ENCODE peak calls at places on chromosomes 1 and 21, in ten cellular contexts. One of them, this sample, is unnamed.

GRCh38 chr1:234638832-234639799 is 29.1 kb upstream of the IRF2BP2 start:
- DNase-seq in MM.1S: no peak
- DNase-seq in activated CD4-positive, alpha-beta T cell treated with anti-CD3 and anti-CD28 coated beads for 24 hours: no peak
- DNase-seq in GM12892: no peak
- DNase-seq in HepG2: peak
- DNase-seq in Caki2: peak
- DNase-seq in GM06990: no peak
- DNase-seq in left lung: no peak
- DNase-seq in left colon: peak
- DNase-seq in A549: peak
- DNase-seq in this sample: no peak

GRCh38 chr1:247077768-247078314 is 770 bp downstream of the ZNF670 start:
- DNase-seq in GM12892: no peak
- DNase-seq in left lung: no peak
- DNase-seq in HepG2: peak
- DNase-seq in MM.1S: no peak
- DNase-seq in activated CD4-positive, alpha-beta T cell treated with anti-CD3 and anti-CD28 coated beads for 24 hours: no peak
- DNase-seq in Caki2: peak
- DNase-seq in A549: no peak
- DNase-seq in GM06990: no peak
- DNase-seq in left colon: no peak
- DNase-seq in this sample: peak

GRCh38 chr1:154714638-154715037 is 106.7 kb upstream of the ADAR start:
- DNase-seq in A549: peak
- DNase-seq in activated CD4-positive, alpha-beta T cell treated with anti-CD3 and anti-CD28 coated beads for 24 hours: no peak
- DNase-seq in HepG2: peak
- DNase-seq in GM12892: no peak
- DNase-seq in GM06990: no peak
- DNase-seq in Caki2: peak
- DNase-seq in left colon: no peak
- DNase-seq in left lung: peak
- DNase-seq in MM.1S: no peak
- DNase-seq in this sample: no peak

GRCh38 chr1:20290624-20291597 is at the start of gene VWA5B1:
- DNase-seq in GM06990: no peak
- DNase-seq in GM12892: no peak
- DNase-seq in HepG2: no peak
- DNase-seq in left lung: no peak
- DNase-seq in activated CD4-positive, alpha-beta T cell treated with anti-CD3 and anti-CD28 coated beads for 24 hours: no peak
- DNase-seq in A549: no peak
- DNase-seq in left colon: no peak
- DNase-seq in MM.1S: no peak
- DNase-seq in Caki2: no peak
- DNase-seq in this sample: no peak

GRCh38 chr1:19689856-19690255 is 25.2 kb downstream of the HTR6 start:
- DNase-seq in HepG2: no peak
- DNase-seq in A549: no peak
- DNase-seq in Caki2: no peak
- DNase-seq in GM06990: no peak
- DNase-seq in GM12892: no peak
- DNase-seq in MM.1S: no peak
- DNase-seq in left lung: no peak
- DNase-seq in activated CD4-positive, alpha-beta T cell treated with anti-CD3 and anti-CD28 coated beads for 24 hours: no peak
- DNase-seq in left colon: no peak
- DNase-seq in this sample: no peak

GRCh38 chr1:240414237-240414636 is 197.7 kb downstream of the GREM2 start:
- DNase-seq in A549: no peak
- DNase-seq in left colon: no peak
- DNase-seq in activated CD4-positive, alpha-beta T cell treated with anti-CD3 and anti-CD28 coated beads for 24 hours: no peak
- DNase-seq in MM.1S: no peak
- DNase-seq in GM12892: no peak
- DNase-seq in HepG2: no peak
- DNase-seq in left lung: no peak
- DNase-seq in GM06990: no peak
- DNase-seq in Caki2: no peak
- DNase-seq in this sample: no peak

GRCh38 chr1:60978421-60979357 is 103.7 kb upstream of the NFIA start:
- DNase-seq in Caki2: peak
- DNase-seq in A549: peak
- DNase-seq in GM12892: peak
- DNase-seq in left colon: no peak
- DNase-seq in left lung: no peak
- DNase-seq in GM06990: peak
- DNase-seq in HepG2: peak
- DNase-seq in MM.1S: peak
- DNase-seq in activated CD4-positive, alpha-beta T cell treated with anti-CD3 and anti-CD28 coated beads for 24 hours: no peak
- DNase-seq in this sample: peak

GRCh38 chr1:201530741-201531521 is 8.0 kb upstream of the NAV1 start:
- DNase-seq in A549: peak
- DNase-seq in left lung: peak
- DNase-seq in activated CD4-positive, alpha-beta T cell treated with anti-CD3 and anti-CD28 coated beads for 24 hours: no peak
- DNase-seq in Caki2: peak
- DNase-seq in GM12892: peak
- DNase-seq in GM06990: peak
- DNase-seq in HepG2: peak
- DNase-seq in left colon: peak
- DNase-seq in MM.1S: peak
- DNase-seq in this sample: no peak

GRCh38 chr21:16082038-16082816 is 352.4 kb downstream of the USP25 start:
- DNase-seq in MM.1S: peak
- DNase-seq in GM06990: no peak
- DNase-seq in HepG2: no peak
- DNase-seq in A549: peak
- DNase-seq in GM12892: no peak
- DNase-seq in Caki2: peak
- DNase-seq in left lung: no peak
- DNase-seq in left colon: no peak
- DNase-seq in activated CD4-positive, alpha-beta T cell treated with anti-CD3 and anti-CD28 coated beads for 24 hours: no peak
- DNase-seq in this sample: no peak

GRCh38 chr1:187212377-187212776 is 383.6 kb downstream of the PLA2G4A start:
- DNase-seq in left lung: no peak
- DNase-seq in MM.1S: peak
- DNase-seq in Caki2: no peak
- DNase-seq in GM12892: no peak
- DNase-seq in GM06990: no peak
- DNase-seq in left colon: no peak
- DNase-seq in activated CD4-positive, alpha-beta T cell treated with anti-CD3 and anti-CD28 coated beads for 24 hours: no peak
- DNase-seq in A549: no peak
- DNase-seq in HepG2: no peak
- DNase-seq in this sample: no peak

GRCh38 chr1:10663668-10664035 is 132.8 kb downstream of the CASZ1 start:
- DNase-seq in left lung: peak
- DNase-seq in GM06990: no peak
- DNase-seq in HepG2: no peak
- DNase-seq in A549: no peak
- DNase-seq in MM.1S: no peak
- DNase-seq in GM12892: no peak
- DNase-seq in left colon: peak
- DNase-seq in activated CD4-positive, alpha-beta T cell treated with anti-CD3 and anti-CD28 coated beads for 24 hours: no peak
- DNase-seq in Caki2: no peak
- DNase-seq in this sample: no peak

GRCh38 chr1:100752806-100753205 is 33.3 kb downstream of the VCAM1 start:
- DNase-seq in left lung: no peak
- DNase-seq in HepG2: no peak
- DNase-seq in left colon: no peak
- DNase-seq in Caki2: no peak
- DNase-seq in GM12892: no peak
- DNase-seq in A549: no peak
- DNase-seq in GM06990: no peak
- DNase-seq in MM.1S: no peak
- DNase-seq in activated CD4-positive, alpha-beta T cell treated with anti-CD3 and anti-CD28 coated beads for 24 hours: no peak
- DNase-seq in this sample: no peak

GRCh38 chr1:200354243-200354642 is 55.6 kb downstream of the ZNF281 start:
- DNase-seq in HepG2: no peak
- DNase-seq in GM12892: no peak
- DNase-seq in Caki2: no peak
- DNase-seq in GM06990: peak
- DNase-seq in left lung: no peak
- DNase-seq in activated CD4-positive, alpha-beta T cell treated with anti-CD3 and anti-CD28 coated beads for 24 hours: no peak
- DNase-seq in A549: no peak
- DNase-seq in left colon: no peak
- DNase-seq in MM.1S: no peak
- DNase-seq in this sample: no peak

GRCh38 chr1:50603274-50604271 is 180.3 kb upstream of the DMRTA2 start:
- DNase-seq in activated CD4-positive, alpha-beta T cell treated with anti-CD3 and anti-CD28 coated beads for 24 hours: no peak
- DNase-seq in left lung: no peak
- DNase-seq in HepG2: no peak
- DNase-seq in GM12892: no peak
- DNase-seq in GM06990: no peak
- DNase-seq in Caki2: peak
- DNase-seq in A549: peak
- DNase-seq in MM.1S: no peak
- DNase-seq in left colon: no peak
- DNase-seq in this sample: no peak

GRCh38 chr21:39483917-39484316 is 32.1 kb downstream of the SH3BGR start:
- DNase-seq in left lung: no peak
- DNase-seq in HepG2: no peak
- DNase-seq in MM.1S: no peak
- DNase-seq in left colon: no peak
- DNase-seq in GM12892: no peak
- DNase-seq in GM06990: no peak
- DNase-seq in activated CD4-positive, alpha-beta T cell treated with anti-CD3 and anti-CD28 coated beads for 24 hours: no peak
- DNase-seq in A549: peak
- DNase-seq in Caki2: no peak
- DNase-seq in this sample: no peak

GRCh38 chr1:159012495-159012894 is 2.8 kb downstream of the IFI16 start:
- DNase-seq in GM12892: no peak
- DNase-seq in A549: no peak
- DNase-seq in activated CD4-positive, alpha-beta T cell treated with anti-CD3 and anti-CD28 coated beads for 24 hours: no peak
- DNase-seq in left lung: peak
- DNase-seq in GM06990: peak
- DNase-seq in Caki2: no peak
- DNase-seq in MM.1S: peak
- DNase-seq in left colon: no peak
- DNase-seq in HepG2: no peak
- DNase-seq in this sample: no peak

GRCh38 chr1:100122177-100122576 is 10.6 kb downstream of the SASS6 start:
- DNase-seq in A549: no peak
- DNase-seq in HepG2: no peak
- DNase-seq in GM06990: no peak
- DNase-seq in MM.1S: no peak
- DNase-seq in left lung: no peak
- DNase-seq in Caki2: no peak
- DNase-seq in left colon: no peak
- DNase-seq in GM12892: no peak
- DNase-seq in activated CD4-positive, alpha-beta T cell treated with anti-CD3 and anti-CD28 coated beads for 24 hours: no peak
- DNase-seq in this sample: no peak

GRCh38 chr1:21247892-21248715 is 42.2 kb downstream of the ECE1 start:
- DNase-seq in MM.1S: no peak
- DNase-seq in Caki2: peak
- DNase-seq in left colon: no peak
- DNase-seq in HepG2: peak
- DNase-seq in GM06990: no peak
- DNase-seq in activated CD4-positive, alpha-beta T cell treated with anti-CD3 and anti-CD28 coated beads for 24 hours: no peak
- DNase-seq in GM12892: no peak
- DNase-seq in A549: no peak
- DNase-seq in left lung: no peak
- DNase-seq in this sample: no peak

GRCh38 chr1:9852410-9853301 is 28.9 kb upstream of the CLSTN1 start:
- DNase-seq in MM.1S: no peak
- DNase-seq in HepG2: no peak
- DNase-seq in GM12892: no peak
- DNase-seq in Caki2: no peak
- DNase-seq in A549: no peak
- DNase-seq in activated CD4-positive, alpha-beta T cell treated with anti-CD3 and anti-CD28 coated beads for 24 hours: no peak
- DNase-seq in left colon: no peak
- DNase-seq in left lung: no peak
- DNase-seq in GM06990: no peak
- DNase-seq in this sample: no peak

GRCh38 chr1:39262802-39263201 is 58.3 kb downstream of the MACF1 start:
- DNase-seq in A549: no peak
- DNase-seq in Caki2: no peak
- DNase-seq in left colon: no peak
- DNase-seq in activated CD4-positive, alpha-beta T cell treated with anti-CD3 and anti-CD28 coated beads for 24 hours: no peak
- DNase-seq in HepG2: no peak
- DNase-seq in MM.1S: no peak
- DNase-seq in GM12892: no peak
- DNase-seq in left lung: no peak
- DNase-seq in GM06990: no peak
- DNase-seq in this sample: no peak

GRCh38 chr1:66214901-66215300 is 319.1 kb upstream of the SGIP1 start:
- DNase-seq in MM.1S: peak
- DNase-seq in GM06990: no peak
- DNase-seq in A549: no peak
- DNase-seq in HepG2: no peak
- DNase-seq in GM12892: no peak
- DNase-seq in Caki2: no peak
- DNase-seq in left lung: no peak
- DNase-seq in left colon: no peak
- DNase-seq in activated CD4-positive, alpha-beta T cell treated with anti-CD3 and anti-CD28 coated beads for 24 hours: no peak
- DNase-seq in this sample: no peak

GRCh38 chr1:161954466-161954865 is 69.2 kb downstream of the OLFML2B start:
- DNase-seq in A549: no peak
- DNase-seq in HepG2: no peak
- DNase-seq in GM06990: no peak
- DNase-seq in activated CD4-positive, alpha-beta T cell treated with anti-CD3 and anti-CD28 coated beads for 24 hours: no peak
- DNase-seq in Caki2: no peak
- DNase-seq in left colon: no peak
- DNase-seq in GM12892: no peak
- DNase-seq in MM.1S: no peak
- DNase-seq in left lung: no peak
- DNase-seq in this sample: no peak

GRCh38 chr1:228867951-228868730 is 132.9 kb downstream of the RHOU start:
- DNase-seq in HepG2: no peak
- DNase-seq in activated CD4-positive, alpha-beta T cell treated with anti-CD3 and anti-CD28 coated beads for 24 hours: no peak
- DNase-seq in Caki2: no peak
- DNase-seq in GM06990: no peak
- DNase-seq in GM12892: no peak
- DNase-seq in A549: no peak
- DNase-seq in MM.1S: no peak
- DNase-seq in left lung: no peak
- DNase-seq in left colon: no peak
- DNase-seq in this sample: no peak

GRCh38 chr1:94335950-94336349 is 82.2 kb upstream of the ABCD3 start:
- DNase-seq in MM.1S: peak
- DNase-seq in left lung: peak
- DNase-seq in GM06990: peak
- DNase-seq in HepG2: peak
- DNase-seq in activated CD4-positive, alpha-beta T cell treated with anti-CD3 and anti-CD28 coated beads for 24 hours: no peak
- DNase-seq in Caki2: peak
- DNase-seq in A549: peak
- DNase-seq in left colon: peak
- DNase-seq in GM12892: no peak
- DNase-seq in this sample: no peak

GRCh38 chr1:8217011-8217711 is 100.8 kb upstream of the SLC45A1 start:
- DNase-seq in Caki2: no peak
- DNase-seq in A549: no peak
- DNase-seq in left lung: no peak
- DNase-seq in GM06990: no peak
- DNase-seq in HepG2: no peak
- DNase-seq in left colon: no peak
- DNase-seq in GM12892: no peak
- DNase-seq in activated CD4-positive, alpha-beta T cell treated with anti-CD3 and anti-CD28 coated beads for 24 hours: no peak
- DNase-seq in MM.1S: no peak
- DNase-seq in this sample: no peak

GRCh38 chr1:22428672-22429071 is 23.0 kb upstream of the ZBTB40 start:
- DNase-seq in HepG2: peak
- DNase-seq in MM.1S: peak
- DNase-seq in GM06990: no peak
- DNase-seq in A549: peak
- DNase-seq in Caki2: peak
- DNase-seq in left lung: no peak
- DNase-seq in left colon: no peak
- DNase-seq in GM12892: no peak
- DNase-seq in activated CD4-positive, alpha-beta T cell treated with anti-CD3 and anti-CD28 coated beads for 24 hours: no peak
- DNase-seq in this sample: peak

GRCh38 chr1:181179980-181180964 is 91.8 kb downstream of the IER5 start:
- DNase-seq in A549: no peak
- DNase-seq in left colon: no peak
- DNase-seq in MM.1S: peak
- DNase-seq in HepG2: no peak
- DNase-seq in left lung: no peak
- DNase-seq in GM06990: no peak
- DNase-seq in GM12892: no peak
- DNase-seq in Caki2: no peak
- DNase-seq in activated CD4-positive, alpha-beta T cell treated with anti-CD3 and anti-CD28 coated beads for 24 hours: peak
- DNase-seq in this sample: no peak

GRCh38 chr1:37474697-37475379 is 458 bp downstream of the ZC3H12A start:
- DNase-seq in activated CD4-positive, alpha-beta T cell treated with anti-CD3 and anti-CD28 coated beads for 24 hours: no peak
- DNase-seq in MM.1S: no peak
- DNase-seq in left lung: peak
- DNase-seq in A549: no peak
- DNase-seq in HepG2: no peak
- DNase-seq in GM12892: no peak
- DNase-seq in left colon: peak
- DNase-seq in GM06990: no peak
- DNase-seq in Caki2: no peak
- DNase-seq in this sample: no peak